ENCODE peak calls at places on chromosomes 13 and 19, in four cellular contexts. S is A549, W is HepG2, I is SK-N-SH. M is an unnamed sample.

GRCh38 chr13:40488869-40489391 is 177.5 kb downstream of the FOXO1 start:
- DNase-seq in S (no peak), W (no peak), I (no peak), M (no peak)

GRCh38 chr13:39767791-39768564 is 112.5 kb downstream of the COG6 start:
- DNase-seq in S (no peak), W (no peak), I (no peak), M (no peak)

GRCh38 chr19:40503300-40503699 is 36.5 kb downstream of the SPTBN4 start:
- DNase-seq in S (no peak), W (no peak), I (peak; percentile 42), M (no peak)

GRCh38 chr19:48627865-48628314 is 8.6 kb downstream of the SPHK2 start:
- DNase-seq in S (no peak), W (no peak), I (no peak), M (no peak)

GRCh38 chr19:21907516-21907915 is 71.5 kb upstream of the ZNF43 start:
- DNase-seq in S (no peak), W (no peak), I (no peak), M (no peak)

GRCh38 chr13:72139192-72139591 is 272.2 kb upstream of the DACH1 start:
- DNase-seq in S (no peak), W (no peak), I (no peak), M (no peak)

GRCh38 chr13:44870456-44870929 is 118.8 kb downstream of the NUFIP1 start:
- DNase-seq in S (no peak), W (no peak), I (no peak), M (no peak)

GRCh38 chr19:32997716-32998355 is 25.8 kb downstream of the FAAP24 start:
- DNase-seq in S (no peak), W (no peak), I (no peak), M (no peak)

GRCh38 chr13:48401480-48401879 is 11.4 kb downstream of the LPAR6 start:
- DNase-seq in S (no peak), W (no peak), I (no peak), M (no peak)

GRCh38 chr19:3055741-3056453 is 6.4 kb downstream of the TLE5 start:
- DNase-seq in S (peak; percentile 37), W (no peak), I (no peak), M (no peak)

GRCh38 chr19:44212865-44213346 is 574 bp downstream of the ZNF227 start:
- DNase-seq in S (no peak), W (peak; percentile 1), I (peak; percentile 40), M (no peak)

GRCh38 chr13:97109841-97110492 is 112.2 kb upstream of the MBNL2 start:
- DNase-seq in S (peak; percentile 74), W (peak; percentile 68), I (peak; percentile 91), M (no peak)

GRCh38 chr13:71395053-71395452 is 472.0 kb downstream of the DACH1 start:
- DNase-seq in S (no peak), W (no peak), I (no peak), M (no peak)

GRCh38 chr19:4660181-4660791 is 9.9 kb downstream of the MYDGF start:
- DNase-seq in S (peak; percentile 39), W (peak; percentile 42), I (no peak), M (no peak)

GRCh38 chr13:105573134-105573533 is 962.3 kb downstream of the EFNB2 start:
- DNase-seq in S (no peak), W (no peak), I (no peak), M (no peak)

GRCh38 chr19:33804021-33804799 is 7.5 kb downstream of the KCTD15 start:
- DNase-seq in S (peak; percentile 96), W (peak; percentile 94), I (no peak), M (no peak)

GRCh38 chr19:46963093-46963734 is 56.4 kb upstream of the NPAS1 start:
- DNase-seq in S (no peak), W (no peak), I (no peak), M (no peak)

GRCh38 chr13:64459778-64460177 is 2770.4 kb downstream of the PCDH9 start:
- DNase-seq in S (no peak), W (no peak), I (no peak), M (no peak)

GRCh38 chr13:64457976-64458375 is 2772.2 kb downstream of the PCDH9 start:
- DNase-seq in S (no peak), W (no peak), I (no peak), M (no peak)

DNA sequence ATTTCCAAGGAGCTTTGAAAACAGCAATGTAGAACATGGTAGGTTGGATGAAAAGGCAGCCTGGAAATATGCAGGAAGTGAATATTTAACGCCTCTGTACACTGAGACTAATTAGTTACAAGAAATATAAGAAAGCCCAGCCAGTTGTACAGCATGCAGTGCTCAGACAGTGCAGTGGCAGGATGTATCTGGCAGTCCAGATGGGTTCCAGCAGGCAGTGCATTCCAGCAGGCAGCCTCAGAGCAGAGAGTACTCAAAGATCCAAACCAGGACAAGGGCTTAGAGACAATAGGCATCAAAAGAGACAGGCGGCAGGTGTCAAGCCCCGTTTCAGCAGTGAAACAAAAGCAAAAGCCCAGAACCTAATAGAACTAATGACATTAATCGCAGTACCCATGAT is 2776.3 kb downstream of the PCDH9 start:
- DNase-seq in S (no peak), W (no peak), I (peak; percentile 14), M (no peak)
- TF ChIP-seq PBX3 in S (no peak), W (no peak), I (no peak), M (no peak)

GRCh38 chr19:35353635-35354034 is 4.6 kb upstream of the FFAR3 start:
- DNase-seq in S (no peak), W (no peak), I (no peak), M (no peak)
- TF ChIP-seq PBX3 in S (no peak), W (no peak), I (no peak), M (no peak)

DNA sequence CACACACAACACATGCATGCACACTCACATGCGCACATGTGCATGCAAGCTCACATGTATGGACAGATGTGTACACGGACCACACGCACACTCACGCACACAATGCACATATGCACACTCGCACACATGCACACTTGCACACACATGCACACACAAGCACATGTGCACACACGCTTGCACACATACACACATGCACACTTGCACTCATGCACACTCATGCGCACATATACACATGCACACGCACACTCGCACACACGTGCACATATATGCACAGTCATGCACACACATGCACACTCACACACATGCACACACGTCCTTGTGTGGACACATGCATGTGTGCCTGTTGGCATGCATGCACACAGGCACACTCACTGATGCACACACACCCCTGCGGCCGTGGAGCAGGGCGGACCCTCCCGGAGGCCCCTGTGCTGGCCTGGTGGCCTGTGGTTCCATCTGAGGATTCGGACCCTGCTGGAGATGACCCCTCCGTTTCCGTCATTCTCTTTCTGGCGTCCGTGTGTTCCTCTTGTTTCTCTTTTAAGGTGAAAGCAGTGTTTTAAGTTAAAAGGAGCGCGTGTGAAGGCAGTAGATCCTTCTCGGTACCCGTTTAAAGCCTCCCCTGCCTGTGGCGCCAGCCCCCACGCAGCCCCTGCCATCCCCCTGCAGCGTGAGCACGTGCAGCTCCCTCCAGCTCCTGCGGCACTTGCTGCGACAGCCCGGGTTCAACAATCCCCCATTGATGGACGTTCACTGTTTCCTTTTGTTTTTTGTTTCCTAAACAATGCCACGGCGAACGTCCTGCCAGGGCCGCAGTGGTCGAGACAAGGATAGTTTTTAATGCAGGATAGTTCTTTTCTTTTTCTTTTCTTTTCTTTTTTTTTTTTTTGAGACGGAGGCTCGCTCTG is 5.6 kb downstream of the NDUFS7 start:
- DNase-seq in S (no peak), W (no peak), I (no peak), M (no peak)
- TF ChIP-seq PBX3 in S (no peak), W (no peak), I (no peak), M (peak; percentile 82)

GRCh38 chr19:11663162-11663561 is 65.9 kb downstream of the ZNF627 start:
- DNase-seq in S (no peak), W (no peak), I (no peak), M (no peak)
- TF ChIP-seq PBX3 in S (no peak), W (no peak), I (no peak), M (no peak)

GRCh38 chr19:12603714-12604113 is 6.9 kb downstream of the ZNF490 start:
- DNase-seq in S (no peak), W (no peak), I (no peak), M (peak; percentile 69)
- TF ChIP-seq PBX3 in S (no peak), W (no peak), I (no peak), M (peak; percentile 49)

GRCh38 chr13:29993196-29993595 is 142.8 kb upstream of the UBL3 start:
- DNase-seq in S (no peak), W (no peak), I (no peak), M (no peak)

GRCh38 chr13:29991343-29991742 is 140.9 kb upstream of the UBL3 start:
- DNase-seq in S (no peak), W (no peak), I (no peak), M (no peak)

GRCh38 chr13:29996316-29996715 is 145.9 kb upstream of the UBL3 start:
- DNase-seq in S (no peak), W (no peak), I (no peak), M (no peak)

GRCh38 chr13:29994911-29995601 is 144.6 kb upstream of the UBL3 start:
- DNase-seq in S (no peak), W (no peak), I (no peak), M (no peak)

DNA sequence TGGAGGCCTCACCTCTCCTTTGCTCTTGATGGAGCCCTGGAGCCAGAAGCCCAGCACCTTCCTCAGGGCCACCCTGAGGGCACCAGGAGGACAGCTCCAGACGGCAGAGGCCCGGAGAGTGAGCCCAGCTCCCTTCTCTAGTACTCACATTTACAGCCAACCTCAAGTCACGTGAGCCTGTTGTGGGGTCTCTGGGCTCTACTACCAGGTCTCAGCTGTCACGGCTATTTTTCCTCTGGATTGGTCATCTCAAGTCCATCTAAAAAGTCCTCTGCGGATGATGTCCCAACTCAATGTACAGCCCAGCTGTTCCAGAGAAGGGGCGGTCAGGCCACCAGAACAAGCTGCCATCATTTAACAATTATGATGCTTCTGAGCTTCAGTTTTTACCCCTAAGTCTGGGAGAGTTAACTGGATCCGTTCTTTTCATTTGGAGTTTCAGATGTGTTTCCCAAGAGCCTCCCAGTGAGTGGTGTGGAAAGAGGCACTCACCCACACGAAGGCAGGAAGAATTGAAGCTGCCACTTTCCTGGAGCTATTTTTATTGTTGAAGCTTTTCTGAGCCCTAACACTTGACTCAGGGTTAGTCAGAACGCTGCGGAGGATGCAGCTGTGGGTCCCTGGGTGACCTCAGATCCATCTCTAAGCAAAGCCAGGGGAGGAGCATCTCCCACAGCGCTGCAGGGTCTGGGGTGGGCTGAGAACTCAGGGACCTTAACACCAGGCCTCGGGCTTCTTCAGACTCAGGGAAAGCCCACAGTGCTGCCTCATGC is 143.5 kb upstream of the UBL3 start:
- DNase-seq in S (no peak), W (no peak), I (no peak), M (no peak)
- TF ChIP-seq PBX3 in S (no peak), W (no peak), I (peak; percentile 14), M (no peak)

GRCh38 chr13:75316427-75316826 is 165.5 kb downstream of the TBC1D4 start:
- DNase-seq in S (no peak), W (no peak), I (no peak), M (no peak)
- TF ChIP-seq PBX3 in S (no peak), W (no peak), I (no peak), M (no peak)